ENCODE peak calls at places on chromosomes 16 and 17, in five cellular contexts. A, G, R, O and X are unnamed samples.

GRCh38 chr17:47720754-47721533 is 12.1 kb upstream of the TBX21 start:
- DNase-seq in A (no peak), G (no peak), R (peak; percentile 69), O (no peak), X (no peak)

GRCh38 chr17:76092526-76093413 is 10.8 kb downstream of the EXOC7 start:
- DNase-seq in A (no peak), G (no peak), R (no peak), O (no peak), X (no peak)

GRCh38 chr16:58082381-58082780 is 46.8 kb downstream of the CFAP20 start:
- DNase-seq in A (no peak), G (no peak), R (no peak), O (no peak), X (no peak)

GRCh38 chr16:71367243-71367976 is 8.9 kb downstream of the CALB2 start:
- DNase-seq in A (peak; percentile 40), G (peak; percentile 86), R (no peak), O (peak; percentile 62), X (no peak)

GRCh38 chr17:38917259-38917658 is 8.2 kb upstream of the LASP1NB start:
- DNase-seq in A (no peak), G (no peak), R (no peak), O (no peak), X (peak; percentile 13)

GRCh38 chr16:27728691-27729090 is 178.7 kb downstream of the KATNIP start:
- DNase-seq in A (no peak), G (no peak), R (no peak), O (no peak), X (no peak)

GRCh38 chr16:85330694-85331188 is 218.5 kb upstream of the CIBAR2 start:
- DNase-seq in A (no peak), G (peak; percentile 39), R (peak; percentile 66), O (peak; percentile 73), X (no peak)

GRCh38 chr17:9522074-9522473 is 53.5 kb downstream of the STX8 start:
- DNase-seq in A (no peak), G (peak; percentile 30), R (peak; percentile 36), O (peak; percentile 14), X (no peak)

GRCh38 chr17:30323895-30324319 is 9.9 kb downstream of the TMIGD1 start:
- DNase-seq in A (no peak), G (no peak), R (peak; percentile 79), O (no peak), X (no peak)

GRCh38 chr17:1002771-1003555 is 6.0 kb downstream of the TIMM22 start:
- DNase-seq in A (no peak), G (no peak), R (no peak), O (peak; percentile 54), X (no peak)

GRCh38 chr17:58332720-58333395 is 4.3 kb upstream of the TSPOAP1 start:
- DNase-seq in A (no peak), G (no peak), R (no peak), O (no peak), X (no peak)

GRCh38 chr17:57402691-57403090 is 146.4 kb downstream of the MSI2 start:
- DNase-seq in A (no peak), G (no peak), R (no peak), O (no peak), X (no peak)

GRCh38 chr17:59830007-59830630 is 62.6 kb downstream of the TUBD1 start:
- DNase-seq in A (no peak), G (no peak), R (no peak), O (no peak), X (no peak)

GRCh38 chr16:66569827-66570405 is 3.7 kb downstream of the CMTM1 start:
- DNase-seq in A (no peak), G (no peak), R (peak; percentile 27), O (no peak), X (no peak)

GRCh38 chr17:79925242-79925957 is 86.2 kb upstream of the CBX4 start:
- DNase-seq in A (no peak), G (no peak), R (no peak), O (no peak), X (no peak)

GRCh38 chr17:49277638-49278037 is 47.1 kb upstream of the PHOSPHO1 start:
- DNase-seq in A (no peak), G (no peak), R (peak; percentile 80), O (no peak), X (no peak)

GRCh38 chr17:491086-492014 is 138.7 kb upstream of the RPH3AL start:
- DNase-seq in A (peak; percentile 56), G (peak; percentile 52), R (no peak), O (no peak), X (peak; percentile 82)

GRCh38 chr17:82236142-82236971 is 7.5 kb downstream of the SLC16A3 start:
- DNase-seq in A (peak; percentile 59), G (peak; percentile 77), R (peak; percentile 63), O (peak; percentile 91), X (no peak)

GRCh38 chr16:55041540-55042234 is 111.0 kb downstream of the IRX5 start:
- DNase-seq in A (no peak), G (no peak), R (no peak), O (no peak), X (no peak)

GRCh38 chr17:3885970-3886369 is 6.9 kb downstream of the CAMKK1 start:
- DNase-seq in A (no peak), G (no peak), R (peak; percentile 22), O (no peak), X (no peak)

GRCh38 chr17:33697557-33697956 is 404.5 kb upstream of the ASIC2 start:
- DNase-seq in A (no peak), G (no peak), R (no peak), O (no peak), X (no peak)

GRCh38 chr16:30728904-30729672 is 19.1 kb upstream of the PHKG2 start:
- DNase-seq in A (no peak), G (no peak), R (peak; percentile 72), O (no peak), X (no peak)

GRCh38 chr17:21352981-21353265 is 23.2 kb upstream of the KCNJ12 start:
- DNase-seq in A (no peak), G (no peak), R (no peak), O (no peak), X (no peak)

GRCh38 chr17:80192268-80192667 is 22.4 kb downstream of the CARD14 start:
- DNase-seq in A (no peak), G (no peak), R (no peak), O (no peak), X (no peak)

GRCh38 chr16:22622703-22623102 is 112.0 kb downstream of the NPIPB5 start:
- DNase-seq in A (no peak), G (no peak), R (no peak), O (no peak), X (no peak)

GRCh38 chr17:27433521-27433920 is 22.7 kb upstream of the KSR1 start:
- DNase-seq in A (no peak), G (no peak), R (no peak), O (no peak), X (no peak)

GRCh38 chr16:78395035-78395434 is 295.6 kb downstream of the WWOX start:
- DNase-seq in A (no peak), G (no peak), R (peak; percentile 3), O (no peak), X (no peak)

GRCh38 chr17:7405413-7405881 is 1.6 kb upstream of the TMEM256 start:
- DNase-seq in A (no peak), G (no peak), R (no peak), O (no peak), X (no peak)

GRCh38 chr17:41653421-41654133 is 29.2 kb upstream of the KRT17 start:
- DNase-seq in A (no peak), G (no peak), R (no peak), O (no peak), X (no peak)

GRCh38 chr16:55062446-55062845 is 131.8 kb downstream of the IRX5 start:
- DNase-seq in A (no peak), G (no peak), R (no peak), O (no peak), X (no peak)

GRCh38 chr16:59988591-59988990 is 1254.5 kb upstream of the GOT2 start:
- DNase-seq in A (no peak), G (no peak), R (no peak), O (no peak), X (no peak)

GRCh38 chr16:53549970-53550406 is 47.0 kb upstream of the AKTIP start:
- DNase-seq in A (peak; percentile 36), G (peak; percentile 55), R (peak; percentile 72), O (peak; percentile 79), X (no peak)

GRCh38 chr17:75832652-75833400 is 11.4 kb downstream of the UNC13D start:
- DNase-seq in A (no peak), G (peak; percentile 38), R (no peak), O (no peak), X (no peak)

GRCh38 chr17:62955841-62956352 is 10.1 kb upstream of the TANC2 start:
- DNase-seq in A (no peak), G (no peak), R (no peak), O (no peak), X (no peak)

GRCh38 chr16:55000595-55000994 is 69.9 kb downstream of the IRX5 start:
- DNase-seq in A (no peak), G (no peak), R (no peak), O (no peak), X (no peak)

GRCh38 chr17:73255671-73256181 is 6.0 kb downstream of the CPSF4L start:
- DNase-seq in A (peak; percentile 56), G (peak; percentile 66), R (no peak), O (peak; percentile 29), X (no peak)

GRCh38 chr16:64174327-64174726 is 947.5 kb downstream of the CDH11 start:
- DNase-seq in A (no peak), G (no peak), R (no peak), O (no peak), X (no peak)

GRCh38 chr16:68257251-68257905 is 6.9 kb upstream of the SLC7A6 start:
- DNase-seq in A (no peak), G (no peak), R (peak; percentile 94), O (peak; percentile 10), X (no peak)